ENCODE peak calls at places on chromosomes 13 and 19, in eight cellular contexts. M, T, I, F, K, C, N and S are unnamed samples.

GRCh38 chr13:33205804-33206221 is 79.7 kb downstream of the STARD13 start:
- DNase-seq in M (peak; percentile 39), T (no peak), F (no peak), C (no peak), I (no peak), K (no peak), N (peak; percentile 14), S (no peak)

GRCh38 chr13:96632536-96633320 is 361.5 kb downstream of the OXGR1 start:
- DNase-seq in T (no peak), I (no peak), C (no peak), K (no peak), M (no peak), F (no peak), N (no peak), S (no peak)

GRCh38 chr13:81017525-81018152 is 676.7 kb upstream of the SPRY2 start:
- DNase-seq in I (no peak), T (no peak), F (no peak), M (peak; percentile 75), N (peak; percentile 63), K (peak; percentile 67), C (no peak), S (no peak)

GRCh38 chr19:12985049-12985776 is 10.1 kb upstream of the NFIX start:
- DNase-seq in C (no peak), I (peak; percentile 72), F (peak; percentile 73), T (no peak), K (no peak), M (peak; percentile 27), N (no peak), S (no peak)

GRCh38 chr19:10352764-10353671 is 13.6 kb upstream of the ICAM3 start:
- DNase-seq in F (peak; percentile 81), T (peak; percentile 85), K (peak; percentile 95), N (no peak), M (peak; percentile 40), C (peak; percentile 60), I (no peak), S (peak; percentile 55)

GRCh38 chr13:96899946-96900345 is 94.3 kb downstream of the OXGR1 start:
- DNase-seq in T (no peak), K (no peak), F (no peak), M (no peak), I (no peak), N (no peak), C (no peak), S (no peak)

GRCh38 chr19:11138659-11139526 is 16.7 kb downstream of the SPC24 start:
- DNase-seq in K (peak; percentile 42), T (no peak), I (peak; percentile 84), M (peak; percentile 89), F (peak; percentile 50), C (peak; percentile 89), N (peak; percentile 56), S (no peak)

GRCh38 chr13:106561551-106562170 is 6.3 kb downstream of the ARGLU1 start:
- DNase-seq in F (no peak), M (peak; percentile 47), I (no peak), K (peak; percentile 40), C (no peak), T (no peak), N (no peak), S (no peak)

GRCh38 chr19:41702208-41702651 is 6.2 kb upstream of the CEACAM5 start:
- DNase-seq in C (no peak), M (no peak), I (no peak), F (no peak), N (peak; percentile 12), T (no peak), K (no peak), S (no peak)

GRCh38 chr19:41699231-41699967 is 9.0 kb upstream of the CEACAM5 start:
- DNase-seq in K (no peak), C (peak; percentile 8), F (no peak), M (no peak), I (no peak), N (peak; percentile 51), T (peak; percentile 62), S (no peak)

GRCh38 chr19:41699968-41700323 is 8.5 kb upstream of the CEACAM5 start:
- DNase-seq in M (no peak), K (no peak), N (no peak), F (no peak), T (peak; percentile 62), I (no peak), C (no peak), S (no peak)

GRCh38 chr19:41700381-41701195 is 7.8 kb upstream of the CEACAM5 start:
- DNase-seq in C (no peak), N (no peak), K (no peak), F (no peak), I (no peak), T (peak; percentile 49), M (no peak), S (no peak)

GRCh38 chr19:41701401-41702075 is 6.9 kb upstream of the CEACAM5 start:
- DNase-seq in K (no peak), N (no peak), I (no peak), M (no peak), F (no peak), C (no peak), T (peak; percentile 36), S (no peak)
- TF ChIP-seq CTCF in K (peak; percentile 11), N (peak; percentile 31), I (no peak), M (no peak), F (no peak), C (no peak), T (no peak), S (no peak)

GRCh38 chr19:39415111-39416046 is 2.9 kb downstream of the PLEKHG2 start:
- DNase-seq in N (no peak), C (peak; percentile 41), T (no peak), F (no peak), M (no peak), K (no peak), I (no peak), S (no peak)

GRCh38 chr19:39412100-39412866 is at the start of gene PLEKHG2:
- DNase-seq in C (peak; percentile 98), N (peak; percentile 98), T (peak; percentile 99), M (peak; percentile 100), I (peak; percentile 99), K (peak; percentile 99), F (peak; percentile 99), S (peak; percentile 97)

GRCh38 chr19:39412867-39413268 is 399 bp downstream of the PLEKHG2 start:
- DNase-seq in M (no peak), K (no peak), T (no peak), N (no peak), F (no peak), I (peak; percentile 60), C (no peak), S (no peak)

GRCh38 chr19:39413269-39413902 is 917 bp downstream of the PLEKHG2 start:
- DNase-seq in F (no peak), K (peak; percentile 83), I (peak; percentile 69), M (peak; percentile 83), T (no peak), C (peak; percentile 82), N (no peak), S (peak; percentile 62)

DNA sequence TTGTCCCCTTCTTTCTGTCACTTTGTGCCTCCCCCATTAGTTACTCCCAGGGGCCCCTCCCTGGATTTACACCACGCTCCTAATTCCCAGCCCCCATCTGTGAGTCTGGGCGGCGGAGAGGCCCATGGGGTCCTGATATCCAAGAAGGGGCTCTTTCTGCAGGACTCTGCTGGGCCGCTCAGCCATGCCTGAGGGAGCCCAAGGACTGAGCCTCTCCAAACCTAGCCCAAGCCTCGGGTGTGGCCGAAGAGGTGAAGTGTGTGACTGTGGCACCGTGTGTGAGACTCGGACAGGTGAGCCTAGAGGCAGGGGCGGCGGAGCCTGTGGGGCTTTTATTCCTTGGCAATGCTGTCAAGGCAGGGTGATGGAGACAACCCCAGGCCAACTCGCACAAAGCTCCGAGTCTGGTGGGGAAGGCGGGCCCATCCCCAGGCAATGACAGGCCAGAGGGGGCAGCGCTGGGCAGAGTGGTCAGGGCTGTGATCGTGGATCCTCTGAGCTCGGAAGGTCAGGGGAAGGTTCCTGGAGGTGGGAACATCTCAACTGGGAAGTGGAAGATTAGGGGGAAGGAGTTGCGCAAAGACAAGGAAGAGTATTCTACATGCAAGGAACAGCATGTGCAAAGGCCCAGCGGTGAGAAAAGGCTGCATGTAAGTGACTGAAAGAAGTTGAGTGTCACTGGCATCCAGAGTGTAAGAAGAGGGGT is 1.6 kb downstream of the PLEKHG2 start:
- DNase-seq in K (peak; percentile 54), C (peak; percentile 47), M (peak; percentile 43), I (peak; percentile 59), N (no peak), T (no peak), F (no peak), S (no peak)
- TF ChIP-seq CTCF in K (peak; percentile 30), C (no peak), M (peak; percentile 34), I (no peak), N (peak; percentile 17), T (peak; percentile 13), F (no peak), S (peak; percentile 9)

DNA sequence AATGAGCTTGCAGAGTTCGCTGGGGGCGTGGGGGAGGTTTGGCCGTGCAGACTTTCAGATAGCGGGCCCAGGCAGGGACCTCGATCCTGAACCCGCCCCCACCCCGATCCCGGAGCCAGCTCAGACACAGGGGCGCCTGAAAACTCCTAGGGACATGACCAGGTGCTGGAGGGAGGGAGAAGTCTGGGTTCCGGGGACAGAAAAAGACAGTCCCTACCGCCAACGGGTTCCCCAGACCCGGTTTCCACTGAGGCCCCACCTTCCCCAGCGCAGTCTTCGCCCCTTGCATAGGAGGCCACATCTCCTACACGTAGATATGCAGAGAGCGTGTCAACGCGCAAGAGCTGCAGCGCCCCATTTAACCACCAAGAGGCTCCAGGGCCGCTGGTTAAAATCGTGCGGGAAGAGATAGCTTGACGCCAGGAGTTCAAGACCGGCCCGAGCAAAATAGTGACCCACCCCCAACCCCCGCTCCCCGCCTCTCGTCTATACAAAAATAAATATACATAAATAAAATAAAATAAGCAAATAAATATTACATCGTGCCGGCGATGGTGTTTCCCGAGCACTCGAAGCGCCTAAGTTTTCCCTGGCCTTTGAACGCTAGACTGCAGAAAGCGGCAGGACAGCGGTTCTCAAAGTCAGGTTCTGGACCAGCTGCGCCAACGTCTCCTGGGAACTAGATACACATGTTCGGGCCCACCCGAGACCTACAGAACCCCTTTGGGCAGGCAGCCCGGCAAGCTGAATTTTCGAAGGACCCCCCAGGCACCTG is 8.3 kb downstream of the CCDC8 start:
- DNase-seq in M (peak; percentile 63), N (no peak), F (no peak), C (peak; percentile 59), K (peak; percentile 61), I (no peak), T (no peak), S (no peak)
- TF ChIP-seq CTCF in M (no peak), N (peak; percentile 17), F (no peak), C (no peak), K (peak; percentile 37), I (no peak), T (peak; percentile 58), S (peak; percentile 47)

GRCh38 chr19:22625266-22626035 is 8.7 kb upstream of the ZNF492 start:
- DNase-seq in T (no peak), K (no peak), C (no peak), M (no peak), N (no peak), F (no peak), I (no peak), S (no peak)

GRCh38 chr19:22620912-22621311 is 13.2 kb upstream of the ZNF492 start:
- DNase-seq in M (no peak), C (no peak), N (no peak), F (no peak), K (no peak), T (no peak), I (no peak), S (no peak)

GRCh38 chr19:22623841-22624221 is 10.3 kb upstream of the ZNF492 start:
- DNase-seq in I (no peak), F (no peak), T (no peak), N (no peak), K (no peak), C (no peak), M (no peak), S (no peak)

GRCh38 chr19:22622020-22622419 is 12.1 kb upstream of the ZNF492 start:
- DNase-seq in N (no peak), T (no peak), I (peak; percentile 11), C (no peak), K (no peak), M (no peak), F (no peak), S (no peak)

GRCh38 chr19:22622901-22623840 is 11.0 kb upstream of the ZNF492 start:
- DNase-seq in F (no peak), T (no peak), M (no peak), N (no peak), C (peak; percentile 44), K (no peak), I (no peak), S (no peak)
- TF ChIP-seq CTCF in F (peak; percentile 32), T (no peak), M (no peak), N (no peak), C (no peak), K (no peak), I (no peak), S (no peak)